ENCODE peak calls at places on chromosomes 13 and 19, in four cellular contexts. One of them, this sample, is unnamed.

GRCh38 chr19:35851213-35852028 is 883 bp downstream of the NPHS1 start:
- DNase-seq in A549: no peak
- DNase-seq in K562: no peak
- DNase-seq in HepG2: no peak
- DNase-seq in this sample: no peak

GRCh38 chr13:33467556-33467955 is 182.0 kb upstream of the STARD13 start:
- DNase-seq in A549: no peak
- DNase-seq in HepG2: no peak
- DNase-seq in K562: no peak
- DNase-seq in this sample: no peak

GRCh38 chr13:113059891-113060290 is 45.7 kb upstream of the F7 start:
- DNase-seq in A549: no peak
- DNase-seq in K562: no peak
- DNase-seq in HepG2: no peak
- DNase-seq in this sample: no peak

GRCh38 chr13:35484384-35484783 is 7.9 kb upstream of the MAB21L1 start:
- DNase-seq in A549: no peak
- DNase-seq in K562: no peak
- DNase-seq in HepG2: no peak
- DNase-seq in this sample: no peak

GRCh38 chr13:46749951-46750350 is 47.0 kb downstream of the ESD start:
- DNase-seq in HepG2: no peak
- DNase-seq in K562: no peak
- DNase-seq in A549: no peak
- DNase-seq in this sample: peak; percentile 22

GRCh38 chr19:29622191-29623070 is 16.3 kb downstream of the POP4 start:
- DNase-seq in A549: no peak
- DNase-seq in HepG2: no peak
- DNase-seq in K562: no peak
- DNase-seq in this sample: no peak

GRCh38 chr13:28636078-28636477 is 22.9 kb upstream of the POMP start:
- DNase-seq in K562: no peak
- DNase-seq in A549: no peak
- DNase-seq in HepG2: no peak
- DNase-seq in this sample: peak; percentile 84

GRCh38 chr19:6210091-6210490 is 69.7 kb downstream of the MLLT1 start:
- DNase-seq in HepG2: no peak
- DNase-seq in K562: no peak
- DNase-seq in A549: no peak
- DNase-seq in this sample: no peak

GRCh38 chr19:30785728-30786127 is 413.5 kb downstream of the ZNF536 start:
- DNase-seq in A549: no peak
- DNase-seq in K562: no peak
- DNase-seq in HepG2: no peak
- DNase-seq in this sample: no peak

GRCh38 chr13:34757441-34757840 is 184.6 kb upstream of the NBEA start:
- DNase-seq in K562: no peak
- DNase-seq in A549: no peak
- DNase-seq in HepG2: no peak
- DNase-seq in this sample: no peak

GRCh38 chr13:22198656-22199217 is 527.9 kb downstream of the FGF9 start:
- DNase-seq in A549: no peak
- DNase-seq in K562: no peak
- DNase-seq in HepG2: no peak
- DNase-seq in this sample: no peak

GRCh38 chr19:4320419-4320818 is 16.0 kb downstream of the FSD1 start:
- DNase-seq in K562: no peak
- DNase-seq in HepG2: no peak
- DNase-seq in A549: no peak
- DNase-seq in this sample: no peak

GRCh38 chr13:111017755-111018487 is 97.2 kb upstream of the ARHGEF7 start:
- DNase-seq in HepG2: no peak
- DNase-seq in A549: no peak
- DNase-seq in K562: no peak
- DNase-seq in this sample: no peak

GRCh38 chr13:101146101-101146898 is 270.0 kb downstream of the NALCN start:
- DNase-seq in K562: no peak
- DNase-seq in A549: no peak
- DNase-seq in HepG2: no peak
- DNase-seq in this sample: peak; percentile 19

GRCh38 chr13:38141792-38142191 is 207.9 kb upstream of the UFM1 start:
- DNase-seq in HepG2: no peak
- DNase-seq in A549: no peak
- DNase-seq in K562: no peak
- DNase-seq in this sample: no peak

GRCh38 chr19:34135401-34135800 is 36.9 kb upstream of the LSM14A start:
- DNase-seq in K562: no peak
- DNase-seq in A549: no peak
- DNase-seq in HepG2: no peak
- DNase-seq in this sample: no peak

GRCh38 chr13:50244913-50245574 is 229.8 kb downstream of the KCNRG start:
- DNase-seq in A549: peak; percentile 90
- DNase-seq in K562: peak; percentile 51
- DNase-seq in HepG2: peak; percentile 99
- DNase-seq in this sample: peak; percentile 88

GRCh38 chr13:71882120-71882519 is 15.1 kb upstream of the DACH1 start:
- DNase-seq in K562: no peak
- DNase-seq in A549: no peak
- DNase-seq in HepG2: no peak
- DNase-seq in this sample: no peak
- TF ChIP-seq MAZ in K562: no peak
- TF ChIP-seq MAZ in A549: no peak
- TF ChIP-seq MAZ in HepG2: no peak
- TF ChIP-seq MAZ in this sample: no peak

GRCh38 chr19:16894080-16894479 is 5.3 kb downstream of the F2RL3 start:
- DNase-seq in K562: no peak
- DNase-seq in HepG2: no peak
- DNase-seq in A549: no peak
- DNase-seq in this sample: no peak

GRCh38 chr19:16892868-16893685 is 4.3 kb downstream of the F2RL3 start:
- DNase-seq in A549: no peak
- DNase-seq in HepG2: no peak
- DNase-seq in K562: peak; percentile 33
- DNase-seq in this sample: no peak

GRCh38 chr19:16892438-16892837 is 3.6 kb downstream of the F2RL3 start:
- DNase-seq in A549: no peak
- DNase-seq in K562: no peak
- DNase-seq in HepG2: no peak
- DNase-seq in this sample: no peak

GRCh38 chr19:16891696-16892382 is 3.0 kb downstream of the F2RL3 start:
- DNase-seq in K562: no peak
- DNase-seq in HepG2: peak; percentile 18
- DNase-seq in A549: no peak
- DNase-seq in this sample: no peak

GRCh38 chr19:16893686-16893990 is 4.8 kb downstream of the F2RL3 start:
- DNase-seq in A549: no peak
- DNase-seq in K562: no peak
- DNase-seq in HepG2: no peak
- DNase-seq in this sample: no peak
- H3K4me2 ChIP-seq in A549: no peak overlapping the region
- H3K4me2 ChIP-seq in K562: no peak overlapping the region
- H3K4me2 ChIP-seq in HepG2: peak overlapping the region; percentile 77
- H3K4me2 ChIP-seq in this sample: no peak overlapping the region

GRCh38 chr19:1483979-1484428 is 5.0 kb upstream of the C19orf25 start:
- DNase-seq in HepG2: no peak
- DNase-seq in K562: no peak
- DNase-seq in A549: no peak
- DNase-seq in this sample: no peak
- TF ChIP-seq MAZ in HepG2: no peak
- TF ChIP-seq MAZ in K562: no peak
- TF ChIP-seq MAZ in A549: no peak
- TF ChIP-seq MAZ in this sample: no peak

DNA sequence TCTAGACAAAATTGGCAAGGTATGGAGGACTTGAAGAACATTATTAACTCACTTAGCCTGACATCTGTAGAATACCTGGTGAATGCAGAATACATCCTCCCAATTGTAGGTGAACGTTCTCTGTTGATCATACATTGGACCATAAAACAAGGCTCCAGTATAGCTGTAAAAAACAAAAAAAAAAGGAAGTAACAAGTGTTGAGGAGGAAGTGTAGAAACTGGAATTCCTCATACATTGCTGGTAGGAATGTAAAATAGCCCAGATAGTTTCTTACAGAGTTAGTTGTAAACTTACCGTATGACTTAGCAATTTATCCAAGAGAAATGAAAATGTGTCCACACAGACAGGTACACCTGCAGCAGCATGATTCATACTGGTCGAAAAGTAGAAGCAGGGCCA is 44.8 kb downstream of the TSSK6 start:
- DNase-seq in HepG2: no peak
- DNase-seq in K562: no peak
- DNase-seq in A549: no peak
- DNase-seq in this sample: no peak
- H3K4me2 ChIP-seq in HepG2: no peak overlapping the region
- H3K4me2 ChIP-seq in K562: no peak overlapping the region
- H3K4me2 ChIP-seq in A549: no peak overlapping the region
- H3K4me2 ChIP-seq in this sample: no peak overlapping the region

DNA sequence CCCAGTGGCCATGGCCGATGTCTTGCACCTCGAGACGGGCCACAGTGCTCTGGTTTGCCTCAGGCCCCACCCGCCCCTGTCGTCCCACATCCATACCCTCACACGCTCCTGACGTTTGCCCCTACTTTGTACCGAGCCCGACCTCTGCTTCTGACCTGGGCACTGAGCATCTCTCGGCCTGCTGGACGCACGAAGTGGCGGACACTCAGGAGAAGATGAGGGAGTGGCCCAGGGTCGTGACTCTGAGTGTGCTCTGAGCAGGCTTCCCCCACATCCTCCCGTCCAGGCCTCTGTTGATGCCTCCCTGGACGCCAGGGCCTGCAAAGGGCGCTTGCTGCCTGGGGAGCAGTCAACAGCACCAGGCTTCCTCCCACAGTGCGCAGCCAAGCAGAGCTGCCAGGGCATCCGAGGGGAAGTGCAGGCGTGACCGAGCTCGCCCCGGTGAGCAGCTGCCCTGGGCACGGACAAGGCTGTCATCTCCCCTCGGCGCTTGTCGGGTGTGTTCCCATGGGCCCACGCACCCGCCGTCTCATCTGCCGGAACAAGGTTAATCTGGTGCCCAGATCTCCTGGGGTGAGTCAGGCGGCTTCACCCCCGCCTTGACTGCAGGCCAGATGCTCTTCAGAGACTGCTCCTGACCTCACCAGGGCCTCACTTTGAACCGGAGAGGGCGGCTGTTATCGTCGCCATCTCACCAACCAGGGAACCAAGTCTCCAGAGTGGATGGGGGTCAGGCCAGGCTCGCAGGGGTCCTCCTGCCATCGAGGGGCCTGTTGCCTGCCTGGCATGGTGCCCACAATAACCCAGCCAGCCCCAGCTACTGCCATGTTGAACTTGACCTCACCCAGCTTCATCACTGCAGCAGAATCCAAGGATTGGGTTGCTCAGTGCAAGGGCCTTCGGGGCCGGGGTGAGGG is 27.2 kb downstream of the COMP start:
- DNase-seq in K562: peak; percentile 56
- DNase-seq in A549: no peak
- DNase-seq in HepG2: no peak
- DNase-seq in this sample: peak; percentile 27
- TF ChIP-seq MAZ in K562: no peak
- TF ChIP-seq MAZ in A549: no peak
- TF ChIP-seq MAZ in HepG2: no peak
- TF ChIP-seq MAZ in this sample: no peak